ENCODE peak calls at places on chromosomes 13 and 19, in ten cellular contexts. One of them, this sample, is unnamed.

GRCh38 chr13:111184685-111185401 is 69.7 kb downstream of the ARHGEF7 start:
- DNase-seq in thyroid gland: no peak
- DNase-seq in thoracic aorta: no peak
- DNase-seq in CD4-positive, alpha-beta memory T cell: peak; percentile 50
- DNase-seq in neural progenitor cell: no peak
- DNase-seq in A549: no peak
- DNase-seq in heart right ventricle: peak; percentile 78
- DNase-seq in lung: no peak
- DNase-seq in uterus: no peak
- DNase-seq in ovary: no peak
- DNase-seq in this sample: no peak

GRCh38 chr13:108508263-108508662 is 121.1 kb upstream of the MYO16 start:
- DNase-seq in lung: no peak
- DNase-seq in ovary: no peak
- DNase-seq in A549: peak; percentile 10
- DNase-seq in CD4-positive, alpha-beta memory T cell: peak; percentile 22
- DNase-seq in neural progenitor cell: peak; percentile 77
- DNase-seq in uterus: no peak
- DNase-seq in heart right ventricle: no peak
- DNase-seq in thyroid gland: no peak
- DNase-seq in thoracic aorta: no peak
- DNase-seq in this sample: no peak

GRCh38 chr13:28568286-28568685 is 73.4 kb upstream of the FLT1 start:
- DNase-seq in ovary: no peak
- DNase-seq in neural progenitor cell: no peak
- DNase-seq in thyroid gland: peak; percentile 76
- DNase-seq in thoracic aorta: no peak
- DNase-seq in lung: peak; percentile 40
- DNase-seq in uterus: peak; percentile 17
- DNase-seq in A549: no peak
- DNase-seq in CD4-positive, alpha-beta memory T cell: no peak
- DNase-seq in heart right ventricle: peak; percentile 71
- DNase-seq in this sample: no peak

GRCh38 chr19:19548915-19549537 is 11.0 kb downstream of the CILP2 start:
- DNase-seq in ovary: no peak
- DNase-seq in lung: no peak
- DNase-seq in thoracic aorta: no peak
- DNase-seq in CD4-positive, alpha-beta memory T cell: no peak
- DNase-seq in heart right ventricle: no peak
- DNase-seq in thyroid gland: no peak
- DNase-seq in A549: no peak
- DNase-seq in uterus: no peak
- DNase-seq in neural progenitor cell: no peak
- DNase-seq in this sample: no peak

GRCh38 chr19:2977686-2978466 is 512 bp downstream of the TLE6 start:
- DNase-seq in thoracic aorta: no peak
- DNase-seq in A549: no peak
- DNase-seq in thyroid gland: peak; percentile 65
- DNase-seq in lung: no peak
- DNase-seq in uterus: no peak
- DNase-seq in heart right ventricle: no peak
- DNase-seq in ovary: no peak
- DNase-seq in CD4-positive, alpha-beta memory T cell: no peak
- DNase-seq in neural progenitor cell: peak; percentile 23
- DNase-seq in this sample: no peak

GRCh38 chr19:49271080-49271753 is 53.8 kb downstream of the SLC6A16 start:
- DNase-seq in A549: no peak
- DNase-seq in thyroid gland: no peak
- DNase-seq in uterus: no peak
- DNase-seq in heart right ventricle: no peak
- DNase-seq in ovary: no peak
- DNase-seq in CD4-positive, alpha-beta memory T cell: no peak
- DNase-seq in neural progenitor cell: no peak
- DNase-seq in thoracic aorta: no peak
- DNase-seq in lung: no peak
- DNase-seq in this sample: no peak

GRCh38 chr13:24293761-24294160 is 15.6 kb upstream of the C1QTNF9 start:
- DNase-seq in heart right ventricle: no peak
- DNase-seq in thoracic aorta: no peak
- DNase-seq in ovary: no peak
- DNase-seq in neural progenitor cell: peak; percentile 45
- DNase-seq in thyroid gland: no peak
- DNase-seq in CD4-positive, alpha-beta memory T cell: no peak
- DNase-seq in uterus: no peak
- DNase-seq in lung: no peak
- DNase-seq in A549: no peak
- DNase-seq in this sample: peak; percentile 50

GRCh38 chr19:41691268-41691970 is 3.3 kb upstream of the CEACAM7 start:
- DNase-seq in thyroid gland: no peak
- DNase-seq in lung: no peak
- DNase-seq in A549: peak; percentile 76
- DNase-seq in thoracic aorta: no peak
- DNase-seq in neural progenitor cell: no peak
- DNase-seq in ovary: no peak
- DNase-seq in heart right ventricle: no peak
- DNase-seq in uterus: no peak
- DNase-seq in CD4-positive, alpha-beta memory T cell: peak; percentile 22
- DNase-seq in this sample: no peak

GRCh38 chr13:78881746-78882145 is 222.8 kb upstream of the OBI1 start:
- DNase-seq in uterus: no peak
- DNase-seq in heart right ventricle: no peak
- DNase-seq in ovary: no peak
- DNase-seq in CD4-positive, alpha-beta memory T cell: no peak
- DNase-seq in thoracic aorta: no peak
- DNase-seq in lung: no peak
- DNase-seq in neural progenitor cell: no peak
- DNase-seq in thyroid gland: peak; percentile 32
- DNase-seq in A549: no peak
- DNase-seq in this sample: no peak

GRCh38 chr13:101488734-101489133 is 36.3 kb downstream of the ITGBL1 start:
- DNase-seq in heart right ventricle: no peak
- DNase-seq in CD4-positive, alpha-beta memory T cell: no peak
- DNase-seq in A549: no peak
- DNase-seq in thoracic aorta: no peak
- DNase-seq in uterus: no peak
- DNase-seq in thyroid gland: no peak
- DNase-seq in lung: no peak
- DNase-seq in neural progenitor cell: no peak
- DNase-seq in ovary: no peak
- DNase-seq in this sample: no peak

GRCh38 chr13:101489635-101490034 is 37.2 kb downstream of the ITGBL1 start:
- DNase-seq in ovary: no peak
- DNase-seq in uterus: no peak
- DNase-seq in heart right ventricle: no peak
- DNase-seq in thyroid gland: no peak
- DNase-seq in neural progenitor cell: no peak
- DNase-seq in thoracic aorta: no peak
- DNase-seq in CD4-positive, alpha-beta memory T cell: no peak
- DNase-seq in lung: no peak
- DNase-seq in A549: no peak
- DNase-seq in this sample: no peak

GRCh38 chr13:101492251-101492910 is 39.9 kb downstream of the ITGBL1 start:
- DNase-seq in thoracic aorta: no peak
- DNase-seq in lung: no peak
- DNase-seq in uterus: no peak
- DNase-seq in thyroid gland: no peak
- DNase-seq in ovary: no peak
- DNase-seq in heart right ventricle: no peak
- DNase-seq in neural progenitor cell: peak; percentile 34
- DNase-seq in CD4-positive, alpha-beta memory T cell: no peak
- DNase-seq in A549: no peak
- DNase-seq in this sample: no peak

GRCh38 chr13:101493541-101493940 is 41.1 kb downstream of the ITGBL1 start:
- DNase-seq in CD4-positive, alpha-beta memory T cell: no peak
- DNase-seq in thyroid gland: no peak
- DNase-seq in lung: no peak
- DNase-seq in heart right ventricle: no peak
- DNase-seq in ovary: no peak
- DNase-seq in A549: no peak
- DNase-seq in uterus: no peak
- DNase-seq in neural progenitor cell: no peak
- DNase-seq in thoracic aorta: no peak
- DNase-seq in this sample: no peak

GRCh38 chr13:101490400-101491015 is 38.0 kb downstream of the ITGBL1 start:
- DNase-seq in lung: no peak
- DNase-seq in thoracic aorta: no peak
- DNase-seq in thyroid gland: no peak
- DNase-seq in neural progenitor cell: peak; percentile 34
- DNase-seq in heart right ventricle: no peak
- DNase-seq in ovary: no peak
- DNase-seq in uterus: no peak
- DNase-seq in A549: no peak
- DNase-seq in CD4-positive, alpha-beta memory T cell: no peak
- DNase-seq in this sample: no peak
- H3K27ac ChIP-seq in lung: no peak overlapping the region
- H3K27ac ChIP-seq in thoracic aorta: peak overlapping the region; percentile 6
- H3K27ac ChIP-seq in thyroid gland: no peak overlapping the region
- H3K27ac ChIP-seq in neural progenitor cell: no peak overlapping the region
- H3K27ac ChIP-seq in heart right ventricle: no peak overlapping the region
- H3K27ac ChIP-seq in ovary: no peak overlapping the region
- H3K27ac ChIP-seq in uterus: no peak overlapping the region
- H3K27ac ChIP-seq in A549: no peak overlapping the region
- H3K27ac ChIP-seq in CD4-positive, alpha-beta memory T cell: no peak overlapping the region
- H3K27ac ChIP-seq in this sample: no peak overlapping the region

DNA sequence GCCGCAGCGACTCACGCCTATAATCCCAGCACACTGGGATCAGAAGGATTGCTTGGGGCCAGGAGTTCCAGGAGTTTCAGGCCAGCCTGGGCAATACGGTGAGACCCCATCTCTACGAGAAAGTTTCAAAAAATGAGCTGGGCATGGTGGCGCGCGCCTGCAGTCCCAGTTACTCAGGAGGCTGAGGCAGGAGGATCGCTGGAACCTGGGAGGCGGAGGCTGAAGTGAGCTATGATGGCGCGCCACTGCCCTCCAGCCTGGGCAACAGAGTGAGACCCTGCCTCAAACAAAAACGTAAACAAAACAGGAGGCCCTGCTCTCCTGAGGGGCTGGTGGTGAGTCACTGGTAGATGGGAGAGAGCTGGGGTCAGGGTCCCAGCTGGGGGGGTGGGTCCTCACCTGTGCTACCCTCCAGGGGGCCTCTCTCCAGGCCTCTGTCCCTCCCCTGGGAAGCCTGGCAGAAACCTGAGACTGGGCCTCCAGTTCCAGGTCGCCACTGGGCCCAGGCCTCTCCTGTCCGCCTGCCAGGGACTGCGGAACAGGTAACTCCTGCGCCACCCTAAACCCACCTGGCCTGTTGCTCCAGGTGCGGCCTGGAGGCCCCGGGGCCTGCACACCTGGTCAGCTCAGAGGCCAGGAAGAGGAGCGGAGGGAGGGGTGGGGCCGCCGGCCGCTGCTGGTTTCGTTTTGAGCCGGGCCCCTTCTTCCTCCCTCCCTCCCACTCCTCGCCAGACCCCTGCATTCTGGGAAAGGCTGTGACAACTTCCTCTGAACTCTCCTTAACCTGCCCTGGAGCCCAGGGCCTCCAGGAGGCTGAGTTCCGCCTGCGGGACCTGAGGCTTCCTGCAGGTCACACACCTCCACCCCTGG is 17.2 kb upstream of the ZBTB7A start:
- DNase-seq in heart right ventricle: peak; percentile 50
- DNase-seq in thoracic aorta: no peak
- DNase-seq in A549: no peak
- DNase-seq in ovary: peak; percentile 46
- DNase-seq in CD4-positive, alpha-beta memory T cell: peak; percentile 35
- DNase-seq in neural progenitor cell: no peak
- DNase-seq in uterus: no peak
- DNase-seq in thyroid gland: no peak
- DNase-seq in lung: no peak
- DNase-seq in this sample: no peak
- H3K27ac ChIP-seq in heart right ventricle: no peak overlapping the region
- H3K27ac ChIP-seq in thoracic aorta: no peak overlapping the region
- H3K27ac ChIP-seq in A549: no peak overlapping the region
- H3K27ac ChIP-seq in ovary: no peak overlapping the region
- H3K27ac ChIP-seq in CD4-positive, alpha-beta memory T cell: peak overlapping the region; percentile 53
- H3K27ac ChIP-seq in neural progenitor cell: no peak overlapping the region
- H3K27ac ChIP-seq in uterus: peak overlapping the region; percentile 18
- H3K27ac ChIP-seq in thyroid gland: no peak overlapping the region
- H3K27ac ChIP-seq in lung: no peak overlapping the region
- H3K27ac ChIP-seq in this sample: no peak overlapping the region

DNA sequence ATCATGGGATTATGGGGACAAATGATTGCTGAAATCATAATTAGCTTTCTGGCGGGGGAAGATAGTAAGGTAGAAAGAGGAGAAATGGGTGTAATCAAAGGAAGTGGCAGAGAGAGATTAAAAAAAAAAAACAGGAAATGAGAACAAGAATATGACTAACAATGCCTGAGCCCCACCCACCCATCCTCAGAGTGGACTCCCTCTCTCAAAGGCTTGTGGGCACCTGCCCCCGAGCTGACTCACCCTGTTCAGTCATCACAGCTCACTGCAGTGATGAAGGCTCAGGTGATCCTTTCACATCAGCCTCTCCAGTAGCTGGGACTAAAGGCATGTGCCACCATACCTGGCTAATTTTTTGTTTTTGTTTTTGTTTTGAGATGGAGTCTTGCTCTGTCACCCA is 26.4 kb upstream of the TPT1 start:
- DNase-seq in heart right ventricle: no peak
- DNase-seq in uterus: peak; percentile 32
- DNase-seq in thyroid gland: peak; percentile 54
- DNase-seq in A549: peak; percentile 63
- DNase-seq in ovary: peak; percentile 46
- DNase-seq in lung: peak; percentile 58
- DNase-seq in CD4-positive, alpha-beta memory T cell: peak; percentile 85
- DNase-seq in neural progenitor cell: no peak
- DNase-seq in thoracic aorta: peak; percentile 29
- DNase-seq in this sample: no peak
- H3K27ac ChIP-seq in heart right ventricle: no peak overlapping the region
- H3K27ac ChIP-seq in uterus: no peak overlapping the region
- H3K27ac ChIP-seq in thyroid gland: no peak overlapping the region
- H3K27ac ChIP-seq in A549: peak overlapping the region; percentile 56
- H3K27ac ChIP-seq in ovary: no peak overlapping the region
- H3K27ac ChIP-seq in lung: no peak overlapping the region
- H3K27ac ChIP-seq in CD4-positive, alpha-beta memory T cell: peak overlapping the region; percentile 50
- H3K27ac ChIP-seq in neural progenitor cell: no peak overlapping the region
- H3K27ac ChIP-seq in thoracic aorta: peak overlapping the region; percentile 37
- H3K27ac ChIP-seq in this sample: no peak overlapping the region

DNA sequence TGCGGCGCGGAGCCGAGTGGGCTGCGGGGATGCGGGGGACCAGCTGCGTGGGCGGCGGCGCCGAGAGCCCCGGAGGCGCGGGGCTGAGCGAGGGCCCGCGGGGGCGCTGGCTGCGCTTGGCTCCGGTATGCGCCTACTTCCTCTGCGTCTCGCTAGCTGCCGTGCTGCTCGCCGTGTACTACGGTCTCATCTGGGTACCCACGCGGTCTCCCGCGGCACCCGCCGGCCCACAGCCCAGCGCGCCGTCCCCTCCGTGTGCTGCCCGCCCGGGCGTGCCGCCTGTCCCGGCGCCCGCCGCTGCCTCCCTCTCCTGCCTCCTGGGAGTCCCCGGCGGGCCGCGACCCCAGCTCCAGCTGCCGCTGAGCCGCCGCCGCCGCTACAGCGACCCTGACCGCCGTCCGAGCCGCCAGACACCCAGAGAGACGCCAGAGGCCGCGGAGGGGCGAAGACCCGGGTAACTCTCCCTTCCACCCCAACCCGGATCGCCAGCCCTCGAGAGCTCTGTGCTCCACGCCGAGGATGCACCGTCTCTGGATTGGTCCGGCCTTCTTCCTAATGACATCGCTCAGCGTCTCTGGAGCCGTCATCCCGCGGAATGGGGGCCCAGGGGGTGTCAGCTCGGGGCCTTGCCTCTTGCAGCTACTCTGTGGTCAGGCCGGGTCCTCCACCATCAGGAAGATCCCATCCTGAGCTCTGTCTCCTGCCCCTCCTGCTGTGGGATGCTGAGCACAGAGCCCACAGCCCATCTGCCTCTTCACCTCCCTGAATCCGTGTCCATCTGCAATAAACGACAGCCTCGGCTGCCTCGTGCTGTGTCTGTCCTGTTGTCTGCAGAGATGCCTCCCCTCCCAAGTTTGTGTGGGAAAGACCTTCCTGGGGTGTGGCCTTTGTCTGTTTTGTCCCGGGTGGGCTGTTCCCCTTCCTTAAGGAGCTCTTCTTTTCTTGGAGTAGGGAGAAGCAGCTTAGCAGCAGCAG is 493 bp downstream of the INAFM1 start:
- DNase-seq in A549: no peak
- DNase-seq in heart right ventricle: peak; percentile 52
- DNase-seq in CD4-positive, alpha-beta memory T cell: no peak
- DNase-seq in uterus: peak; percentile 62
- DNase-seq in neural progenitor cell: peak; percentile 72
- DNase-seq in thoracic aorta: no peak
- DNase-seq in thyroid gland: peak; percentile 57
- DNase-seq in ovary: peak; percentile 67
- DNase-seq in lung: no peak
- DNase-seq in this sample: peak; percentile 90
- H3K27ac ChIP-seq in A549: peak overlapping the region; percentile 90
- H3K27ac ChIP-seq in heart right ventricle: no peak overlapping the region
- H3K27ac ChIP-seq in CD4-positive, alpha-beta memory T cell: peak overlapping the region; percentile 39
- H3K27ac ChIP-seq in uterus: peak overlapping the region; percentile 88
- H3K27ac ChIP-seq in neural progenitor cell: no peak overlapping the region
- H3K27ac ChIP-seq in thoracic aorta: peak overlapping the region; percentile 91
- H3K27ac ChIP-seq in thyroid gland: peak overlapping the region; percentile 77
- H3K27ac ChIP-seq in ovary: peak overlapping the region; percentile 88
- H3K27ac ChIP-seq in lung: peak overlapping the region; percentile 58
- H3K27ac ChIP-seq in this sample: peak overlapping the region; percentile 97

This sample was measured in coronary artery.